ENCODE peak calls at places on chromosomes 16 and 17, in four cellular contexts. E is fibroblast of mammary gland, Y is astrocyte of the spinal cord, K is nephron progenitor cell. B is an unnamed sample.

GRCh38 chr16:912684-913613 is 57.8 kb downstream of the LMF1 start:
- DNase-seq in K (no peak), E (no peak), Y (no peak), B (no peak)

GRCh38 chr16:53821957-53822625 is 118.1 kb downstream of the FTO start:
- DNase-seq in E (peak; percentile 77), Y (peak; percentile 77), K (no peak), B (no peak)

GRCh38 chr17:41762391-41762790 is 24.1 kb downstream of the JUP start:
- DNase-seq in E (no peak), Y (no peak), K (no peak), B (no peak)

GRCh38 chr17:82213251-82214011 is 789 bp upstream of the CCDC57 start:
- DNase-seq in K (peak; percentile 53), E (peak; percentile 92), Y (peak; percentile 68), B (no peak)

GRCh38 chr17:17042851-17043667 is 802 bp downstream of the MPRIP start:
- DNase-seq in E (peak; percentile 75), Y (peak; percentile 43), K (peak; percentile 40), B (no peak)

GRCh38 chr16:75305364-75306101 is 54.1 kb upstream of the BCAR1 start:
- DNase-seq in E (peak; percentile 100), Y (peak; percentile 100), K (no peak), B (no peak)

GRCh38 chr16:79168321-79168720 is 432.2 kb downstream of the MAF start:
- DNase-seq in K (no peak), Y (no peak), E (no peak), B (no peak)

GRCh38 chr16:75764154-75764768 is 38.0 kb upstream of the CPHXL start:
- DNase-seq in E (peak; percentile 73), Y (peak; percentile 72), K (peak; percentile 43), B (no peak)

GRCh38 chr16:82845076-82845475 is 218.3 kb downstream of the CDH13 start:
- DNase-seq in Y (no peak), E (no peak), K (no peak), B (no peak)

GRCh38 chr17:33292981-33293867 is at the start of gene ASIC2:
- DNase-seq in E (peak; percentile 14), Y (no peak), K (peak; percentile 69), B (no peak)

GRCh38 chr16:67277294-67277998 is 1.9 kb upstream of the PLEKHG4 start:
- DNase-seq in Y (peak; percentile 99), E (peak; percentile 99), K (no peak), B (no peak)

GRCh38 chr16:89564476-89565255 is 4.2 kb downstream of the RPL13 start:
- DNase-seq in K (no peak), Y (no peak), E (peak; percentile 37), B (no peak)

GRCh38 chr16:77763994-77764393 is 24.4 kb upstream of the VAT1L start:
- DNase-seq in Y (peak; percentile 35), K (no peak), E (no peak), B (no peak)

GRCh38 chr17:32927724-32928526 is at the start of gene TMEM98:
- DNase-seq in K (peak; percentile 79), Y (no peak), E (no peak), B (no peak)

GRCh38 chr16:75097941-75098897 is 18.4 kb downstream of the LDHD start:
- DNase-seq in K (no peak), Y (no peak), E (no peak), B (no peak)

GRCh38 chr17:9051561-9051960 is 30.3 kb downstream of the NTN1 start:
- DNase-seq in Y (no peak), E (no peak), K (no peak), B (no peak)

GRCh38 chr16:70746708-70747424 is 54.1 kb downstream of the VAC14 start:
- DNase-seq in K (no peak), Y (peak; percentile 90), E (peak; percentile 96), B (no peak)

GRCh38 chr17:58377005-58377660 is 25.1 kb upstream of the SUPT4H1 start:
- DNase-seq in K (no peak), E (no peak), Y (no peak), B (no peak)

GRCh38 chr16:7086842-7087616 is 245.6 kb upstream of the RBFOX1 start:
- DNase-seq in E (no peak), Y (no peak), K (peak; percentile 69), B (no peak)

GRCh38 chr17:74810699-74811485 is 34.7 kb upstream of the NAT9 start:
- DNase-seq in Y (no peak), K (no peak), E (no peak), B (no peak)

GRCh38 chr16:87457724-87458423 is 35.0 kb downstream of the ZCCHC14 start:
- DNase-seq in K (no peak), E (peak; percentile 99), Y (peak; percentile 99), B (no peak)

GRCh38 chr17:27807567-27808470 is 7.5 kb upstream of the NOS2 start:
- DNase-seq in K (no peak), E (no peak), Y (no peak), B (peak; percentile 26)

GRCh38 chr17:58191259-58191896 is 1.1 kb upstream of the EPX start:
- DNase-seq in E (peak; percentile 4), K (no peak), Y (no peak), B (no peak)

GRCh38 chr16:50448981-50449380 is 80.2 kb upstream of the BRD7 start:
- DNase-seq in K (no peak), Y (no peak), E (no peak), B (no peak)

GRCh38 chr16:17304814-17305169 is 166.0 kb downstream of the XYLT1 start:
- DNase-seq in K (no peak), E (no peak), Y (no peak), B (no peak)

GRCh38 chr16:8751481-8752311 is 45.7 kb downstream of the TMEM186 start:
- DNase-seq in K (no peak), Y (peak; percentile 53), E (peak; percentile 67), B (no peak)

GRCh38 chr16:86924537-86924936 is 346.2 kb downstream of the FOXL1 start:
- DNase-seq in Y (peak; percentile 85), K (no peak), E (peak; percentile 97), B (no peak)

GRCh38 chr16:30923554-30924085 is at the start of gene FBXL19:
- DNase-seq in Y (no peak), E (no peak), K (peak; percentile 75), B (no peak)

GRCh38 chr16:27315333-27316037 is 1.7 kb downstream of the IL4R start:
- DNase-seq in E (peak; percentile 75), K (no peak), Y (peak; percentile 34), B (no peak)

GRCh38 chr17:42846594-42847280 is 2.4 kb downstream of the AOC2 start:
- DNase-seq in E (peak; percentile 76), Y (peak; percentile 9), K (no peak), B (no peak)

GRCh38 chr17:6328279-6328678 is 106.6 kb downstream of the AIPL1 start:
- DNase-seq in Y (no peak), E (no peak), K (no peak), B (no peak)

GRCh38 chr17:78210111-78210510 is 3.9 kb upstream of the BIRC5 start:
- DNase-seq in E (no peak), K (no peak), Y (no peak), B (no peak)

GRCh38 chr16:53065436-53066165 is 10.8 kb downstream of the CHD9 start:
- DNase-seq in Y (no peak), K (no peak), E (peak; percentile 38), B (no peak)

GRCh38 chr17:72974605-72975232 is 117.8 kb downstream of the SLC39A11 start:
- DNase-seq in Y (peak; percentile 36), K (no peak), E (peak; percentile 51), B (no peak)

GRCh38 chr17:64632606-64633005 is 29.5 kb downstream of the SMURF2 start:
- DNase-seq in Y (no peak), E (peak; percentile 70), K (no peak), B (no peak)

GRCh38 chr17:35243459-35244204 is 760 bp downstream of the SLFN5 start:
- DNase-seq in K (peak; percentile 37), E (peak; percentile 84), Y (peak; percentile 68), B (peak; percentile 21)

GRCh38 chr16:6484121-6484520 is 848.5 kb upstream of the RBFOX1 start:
- DNase-seq in K (no peak), Y (no peak), E (no peak), B (no peak)

GRCh38 chr17:57751348-57751970 is 6.4 kb upstream of the CCDC182 start:
- DNase-seq in Y (no peak), E (no peak), K (no peak), B (no peak)

GRCh38 chr16:72149676-72150464 is 22.1 kb downstream of the PMFBP1 start:
- DNase-seq in E (no peak), K (peak; percentile 12), Y (no peak), B (no peak)
- TF ChIP-seq CTCF in E (no peak), K (peak; percentile 23), Y (no peak), B (no peak)

GRCh38 chr16:3112058-3112880 is at the start of gene ZNF205:
- DNase-seq in E (peak; percentile 73), K (peak; percentile 81), Y (peak; percentile 71), B (no peak)

GRCh38 chr16:3115561-3115960 is 3.2 kb downstream of the ZNF205 start:
- DNase-seq in E (no peak), K (no peak), Y (no peak), B (no peak)

GRCh38 chr16:3115011-3115410 is 2.6 kb downstream of the ZNF205 start:
- DNase-seq in E (no peak), K (no peak), Y (no peak), B (no peak)

GRCh38 chr16:3113765-3114479 is 1.5 kb downstream of the ZNF205 start:
- DNase-seq in K (no peak), Y (no peak), E (peak; percentile 47), B (no peak)

GRCh38 chr16:3112881-3113574 is 642 bp downstream of the ZNF205 start:
- DNase-seq in E (no peak), K (no peak), Y (no peak), B (no peak)
- TF ChIP-seq CTCF in E (no peak), K (no peak), Y (no peak), B (no peak)

GRCh38 chr17:63387941-63388340 is 58.2 kb downstream of the CYB561 start:
- DNase-seq in K (no peak), Y (no peak), E (no peak), B (no peak)

GRCh38 chr17:63395075-63395815 is 50.9 kb downstream of the CYB561 start:
- DNase-seq in E (peak; percentile 89), Y (peak; percentile 82), K (no peak), B (no peak)

GRCh38 chr17:63390090-63390489 is 56.0 kb downstream of the CYB561 start:
- DNase-seq in K (no peak), E (no peak), Y (no peak), B (no peak)
- TF ChIP-seq CTCF in K (no peak), E (no peak), Y (no peak), B (no peak)

DNA sequence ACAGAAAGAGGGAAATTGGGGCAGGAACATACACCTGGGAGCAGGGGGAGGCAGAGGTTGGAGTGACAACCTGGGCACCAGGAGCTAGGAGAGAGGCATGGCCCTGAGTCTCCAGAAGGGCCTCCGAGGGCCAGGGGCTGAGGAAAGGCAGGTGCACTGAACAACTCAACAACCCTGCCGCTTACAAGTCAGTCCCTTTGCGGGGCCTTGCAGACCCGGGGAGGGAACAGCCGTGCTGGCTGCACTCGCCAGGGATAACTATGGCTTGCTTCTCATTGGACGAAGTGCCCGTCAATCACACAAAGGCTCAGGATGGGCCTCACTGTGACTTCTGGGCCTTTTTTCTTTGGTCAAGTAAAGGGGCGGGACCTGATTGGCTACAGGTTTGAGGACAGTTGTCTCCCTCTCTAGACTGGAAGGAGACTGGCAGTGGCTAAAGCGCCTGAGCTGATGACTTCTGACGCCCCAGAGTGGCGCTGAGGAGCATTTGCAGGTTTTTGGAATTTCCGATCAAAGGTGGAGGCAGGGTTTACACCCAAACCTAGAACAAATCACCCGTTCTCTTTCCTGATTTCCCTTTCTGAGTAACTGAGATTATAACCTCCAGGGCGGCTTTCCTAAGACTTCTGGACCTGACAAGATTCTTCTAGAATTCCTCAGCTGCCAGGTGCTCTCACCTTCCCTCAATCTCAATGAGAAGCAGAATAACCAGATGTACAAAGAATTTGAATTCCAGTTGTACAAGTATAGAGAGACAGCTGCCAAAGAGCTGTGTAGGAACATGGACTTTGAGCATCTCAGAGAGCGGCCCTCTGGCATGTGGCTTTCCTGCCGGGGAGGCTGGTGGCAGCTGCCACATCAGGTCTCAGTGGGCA is 27.6 kb upstream of the ST6GALNAC2 start:
- DNase-seq in K (peak; percentile 29), E (no peak), Y (no peak), B (no peak)
- TF ChIP-seq CTCF in K (no peak), E (no peak), Y (no peak), B (no peak)

B was measured in activated B cell treated with CpG ODN at 0.5 μM for 24 hours.